ENCODE peak calls at places on chromosomes 6 and 20, in eight cellular contexts. Y, B, X, L, A, E, C and M are unnamed samples.

GRCh38 chr6:95658896-95659295 is 81.6 kb downstream of the MANEA start:
- DNase-seq in L (no peak), E (no peak), B (no peak), A (no peak), X (no peak), Y (no peak), C (no peak), M (no peak)

GRCh38 chr6:118283759-118284158 is 264.3 kb upstream of the PLN start:
- DNase-seq in X (peak; percentile 62), B (peak; percentile 55), L (peak; percentile 64), Y (peak; percentile 46), C (peak; percentile 59), A (no peak), E (no peak), M (peak; percentile 60)

GRCh38 chr20:32709528-32710121 is 33.6 kb downstream of the COMMD7 start:
- DNase-seq in L (no peak), E (no peak), X (no peak), Y (no peak), B (no peak), A (no peak), C (peak; percentile 64), M (peak; percentile 29)

GRCh38 chr6:150747155-150747554 is 118.3 kb upstream of the MTHFD1L start:
- DNase-seq in L (no peak), C (no peak), Y (no peak), A (no peak), X (no peak), E (no peak), B (no peak), M (no peak)

GRCh38 chr6:157151989-157152388 is 171.3 kb downstream of the TMEM242 start:
- DNase-seq in L (peak; percentile 68), A (no peak), Y (no peak), X (no peak), C (no peak), B (no peak), E (no peak), M (no peak)

GRCh38 chr6:17986656-17987575 is 519 bp downstream of the KIF13A start:
- DNase-seq in X (peak; percentile 60), Y (peak; percentile 47), E (no peak), B (no peak), C (peak; percentile 81), A (peak; percentile 75), L (peak; percentile 71), M (peak; percentile 50)

GRCh38 chr20:50172347-50173013 is 18.1 kb upstream of the CEBPB start:
- DNase-seq in A (peak; percentile 89), B (no peak), X (no peak), L (peak; percentile 75), Y (peak; percentile 91), E (no peak), C (peak; percentile 97), M (no peak)

GRCh38 chr20:63366658-63367360 is 5.7 kb upstream of the CHRNA4 start:
- DNase-seq in E (no peak), X (no peak), L (no peak), Y (no peak), C (no peak), B (no peak), A (no peak), M (no peak)

GRCh38 chr20:63539441-63540370 is 2.5 kb upstream of the PTK6 start:
- DNase-seq in B (no peak), E (no peak), A (no peak), Y (no peak), L (no peak), C (no peak), X (no peak), M (no peak)

GRCh38 chr20:45187693-45188092 is 13.0 kb downstream of the PI3 start:
- DNase-seq in B (no peak), Y (no peak), C (no peak), L (no peak), E (no peak), A (no peak), X (no peak), M (no peak)

GRCh38 chr20:49851234-49851755 is 38.7 kb downstream of the SLC9A8 start:
- DNase-seq in Y (no peak), E (no peak), X (no peak), A (no peak), C (no peak), L (no peak), B (no peak), M (no peak)

GRCh38 chr6:44072452-44072958 is 54.7 kb downstream of the MRPL14 start:
- DNase-seq in B (no peak), X (no peak), Y (no peak), E (no peak), A (no peak), C (no peak), L (no peak), M (no peak)

GRCh38 chr20:57651977-57652864 is 32.0 kb upstream of the ZBP1 start:
- DNase-seq in C (no peak), E (no peak), B (no peak), X (no peak), Y (no peak), L (no peak), A (no peak), M (no peak)

GRCh38 chr6:147867827-147868226 is 359.3 kb downstream of the SAMD5 start:
- DNase-seq in L (no peak), X (no peak), Y (no peak), E (no peak), A (no peak), B (no peak), C (no peak), M (no peak)

GRCh38 chr20:50719328-50719727 is 12.1 kb upstream of the PARD6B start:
- DNase-seq in A (no peak), X (no peak), Y (no peak), C (no peak), L (no peak), E (no peak), B (no peak), M (no peak)

GRCh38 chr6:5028301-5028700 is 24.5 kb upstream of the RPP40 start:
- DNase-seq in L (no peak), B (no peak), E (no peak), Y (no peak), X (no peak), A (no peak), C (no peak), M (no peak)

GRCh38 chr6:149271348-149272340 is 45.9 kb upstream of the TAB2 start:
- DNase-seq in B (no peak), X (no peak), L (no peak), Y (no peak), C (no peak), E (peak; percentile 65), A (no peak), M (peak; percentile 97)

GRCh38 chr6:116238083-116238482 is 15.8 kb downstream of the TSPYL4 start:
- DNase-seq in Y (no peak), A (no peak), E (no peak), C (no peak), L (no peak), B (no peak), X (no peak), M (no peak)

GRCh38 chr20:25309395-25310267 is 61.7 kb downstream of the PYGB start:
- DNase-seq in L (peak; percentile 10), A (no peak), B (peak; percentile 65), C (peak; percentile 82), Y (peak; percentile 96), X (peak; percentile 79), E (no peak), M (peak; percentile 84)

GRCh38 chr20:35583636-35584560 is 31.7 kb upstream of the SPAG4 start:
- DNase-seq in Y (no peak), E (no peak), X (no peak), C (no peak), L (no peak), B (no peak), A (no peak), M (no peak)

GRCh38 chr20:43824699-43825402 is 89.8 kb upstream of the TOX2 start:
- DNase-seq in E (peak; percentile 51), C (peak; percentile 28), X (peak; percentile 13), B (no peak), L (no peak), Y (peak; percentile 12), A (no peak), M (no peak)
- TF ChIP-seq MAX in E (no peak), C (no peak), X (no peak), B (no peak), L (no peak), Y (no peak), A (no peak), M (no peak)

DNA sequence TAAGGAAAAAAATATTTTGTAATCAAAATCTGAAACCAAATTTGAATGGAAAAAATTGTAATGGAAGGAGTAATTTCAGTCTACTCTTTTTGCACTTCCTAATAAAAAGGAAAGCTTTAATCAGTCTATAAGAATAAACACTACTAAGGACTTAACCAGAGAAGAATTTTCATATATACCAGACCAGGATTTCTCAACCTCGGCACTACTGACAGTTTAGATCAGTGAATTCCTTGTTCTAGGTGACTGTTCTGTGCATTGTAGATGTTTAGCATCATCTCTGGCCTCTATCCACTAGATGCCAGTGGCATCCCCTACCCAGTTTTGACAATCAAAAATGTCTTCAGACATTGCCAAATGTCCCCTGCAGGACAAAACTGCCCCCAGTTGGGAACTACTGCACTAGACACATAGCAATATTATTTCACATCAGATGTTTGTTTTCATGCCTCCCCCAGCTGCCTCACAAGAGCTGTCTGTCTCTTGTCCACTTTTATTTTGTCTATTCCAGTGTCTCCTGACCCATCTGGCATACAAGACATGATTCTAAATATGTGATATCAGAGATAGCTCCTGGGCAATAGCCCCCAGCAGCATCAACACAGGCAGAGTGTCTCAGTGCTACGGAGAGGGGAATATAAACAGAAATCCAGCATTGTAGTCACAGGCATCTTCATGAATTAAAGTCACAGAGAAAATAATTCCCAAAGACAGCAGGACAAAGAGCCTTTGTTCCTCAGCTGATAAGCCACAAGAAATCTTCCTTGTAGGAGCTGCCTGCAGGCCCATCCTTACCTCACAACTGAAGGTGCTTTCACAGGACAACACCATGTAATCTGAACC is 27.0 kb downstream of the DNAAF9 start:
- DNase-seq in Y (no peak), E (no peak), B (no peak), C (no peak), X (no peak), L (no peak), A (no peak), M (no peak)
- TF ChIP-seq POLR2A in Y (no peak), E (no peak), B (no peak), C (no peak), X (no peak), L (no peak), A (no peak), M (no peak)

GRCh38 chr6:163661271-163661671 is 246.8 kb downstream of the QKI start:
- DNase-seq in L (no peak), X (no peak), A (no peak), C (no peak), Y (no peak), E (peak; percentile 38), B (no peak), M (peak; percentile 64)
- TF ChIP-seq MAX in L (no peak), X (no peak), A (no peak), C (no peak), Y (no peak), E (no peak), B (no peak), M (no peak)

GRCh38 chr20:5749512-5750490 is at the start of gene SHLD1:
- DNase-seq in X (peak; percentile 90), A (peak; percentile 73), E (peak; percentile 61), L (peak; percentile 75), Y (peak; percentile 93), B (peak; percentile 71), C (peak; percentile 92), M (peak; percentile 94)
- TF ChIP-seq POLR2A in X (peak; percentile 58), A (peak; percentile 90), E (peak; percentile 83), L (no peak), Y (peak; percentile 28), B (no peak), C (peak; percentile 62), M (peak; percentile 49)